ENCODE peak calls at places on chromosomes 13 and 19, in six cellular contexts. V, P, N, Y, I and W are unnamed samples.

GRCh38 chr13:44093607-44094583 is 214.2 kb downstream of the LACC1 start:
- DNase-seq in V (no peak), P (no peak), N (no peak), Y (no peak), I (no peak), W (no peak)

GRCh38 chr19:35357867-35358573 is at the start of gene FFAR3:
- DNase-seq in V (no peak), P (peak), N (no peak), Y (peak), I (peak), W (peak)

GRCh38 chr13:43663474-43664090 is 123.2 kb downstream of the ENOX1 start:
- DNase-seq in V (peak), P (peak), N (no peak), Y (no peak), I (no peak), W (no peak)

GRCh38 chr19:2782357-2782935 is 627 bp downstream of the SGTA start:
- DNase-seq in V (peak), P (no peak), N (no peak), Y (no peak), I (no peak), W (no peak)

GRCh38 chr19:55340784-55341147 is 1.1 kb downstream of the KMT5C start:
- DNase-seq in V (peak), P (no peak), N (peak), Y (peak), I (no peak), W (no peak)

GRCh38 chr19:33812388-33813330 is 16.0 kb downstream of the KCTD15 start:
- DNase-seq in V (no peak), P (no peak), N (no peak), Y (no peak), I (no peak), W (no peak)

GRCh38 chr19:16470541-16470910 is 1.2 kb downstream of the EPS15L1 start:
- DNase-seq in V (peak), P (no peak), N (no peak), Y (no peak), I (no peak), W (no peak)

GRCh38 chr19:13784731-13785452 is 10.4 kb upstream of the ZSWIM4 start:
- DNase-seq in V (peak), P (peak), N (peak), Y (peak), I (peak), W (peak)

GRCh38 chr13:97113231-97114001 is 108.7 kb upstream of the MBNL2 start:
- DNase-seq in V (no peak), P (no peak), N (no peak), Y (no peak), I (peak), W (peak)

GRCh38 chr13:41658057-41658642 is 200.8 kb downstream of the RGCC start:
- DNase-seq in V (peak), P (peak), N (no peak), Y (no peak), I (no peak), W (no peak)

GRCh38 chr13:95352486-95352885 is 51.2 kb upstream of the ABCC4 start:
- DNase-seq in V (no peak), P (no peak), N (no peak), Y (no peak), I (no peak), W (no peak)

GRCh38 chr13:66216723-66217122 is 1013.4 kb downstream of the PCDH9 start:
- DNase-seq in V (no peak), P (peak), N (no peak), Y (no peak), I (no peak), W (no peak)

GRCh38 chr13:32840840-32841713 is 175.1 kb upstream of the KL start:
- DNase-seq in V (no peak), P (no peak), N (no peak), Y (no peak), I (no peak), W (no peak)

GRCh38 chr19:289651-290538 is 1.3 kb downstream of the PLPP2 start:
- DNase-seq in V (peak), P (peak), N (no peak), Y (no peak), I (no peak), W (peak)

GRCh38 chr13:112065867-112066623 is 904 bp upstream of the SOX1 start:
- DNase-seq in V (no peak), P (no peak), N (no peak), Y (no peak), I (no peak), W (no peak)

GRCh38 chr13:45446181-45446580 is 18.6 kb upstream of the COG3 start:
- DNase-seq in V (peak), P (peak), N (no peak), Y (no peak), I (no peak), W (peak)

GRCh38 chr19:41354343-41354974 is 737 bp upstream of the TGFB1 start:
- DNase-seq in V (no peak), P (no peak), N (no peak), Y (no peak), I (no peak), W (no peak)

GRCh38 chr19:40348961-40349507 is 539 bp downstream of the PLD3 start:
- DNase-seq in V (peak), P (peak), N (no peak), Y (peak), I (peak), W (no peak)

GRCh38 chr13:113298001-113298945 is 1.2 kb downstream of the LAMP1 start:
- DNase-seq in V (peak), P (no peak), N (no peak), Y (peak), I (no peak), W (no peak)

GRCh38 chr19:18230941-18231734 is 4.9 kb upstream of the PDE4C start:
- DNase-seq in V (no peak), P (no peak), N (no peak), Y (peak), I (no peak), W (no peak)

GRCh38 chr13:92843549-92843948 is 383.1 kb upstream of the GPC6 start:
- DNase-seq in V (peak), P (peak), N (no peak), Y (no peak), I (no peak), W (no peak)

GRCh38 chr13:60755380-60756163 is 358.6 kb downstream of the TDRD3 start:
- DNase-seq in V (no peak), P (no peak), N (no peak), Y (no peak), I (no peak), W (peak)

GRCh38 chr19:3097442-3097871 is 3.3 kb downstream of the GNA11 start:
- DNase-seq in V (no peak), P (no peak), N (no peak), Y (no peak), I (no peak), W (no peak)

GRCh38 chr13:58804832-58805231 is 1173.3 kb downstream of the PCDH17 start:
- DNase-seq in V (no peak), P (no peak), N (no peak), Y (peak), I (no peak), W (no peak)

GRCh38 chr19:3369337-3370213 is 3.2 kb downstream of the NFIC start:
- DNase-seq in V (peak), P (peak), N (peak), Y (peak), I (no peak), W (no peak)